ENCODE peak calls at places on chromosomes 2 and 18, in four cellular contexts. B is IMR-90, U is A549, V is K562. L is an unnamed sample.

GRCh38 chr2:24110660-24111303 is 12.4 kb downstream of the PFN4 start:
- DNase-seq in U (peak; percentile 27), V (peak; percentile 49), B (no peak), L (no peak)

GRCh38 chr2:237600205-237600846 is 9.8 kb upstream of the RAB17 start:
- DNase-seq in V (no peak), B (peak; percentile 71), U (no peak), L (no peak)

GRCh38 chr2:142100139-142100873 is 30.5 kb downstream of the LRP1B start:
- DNase-seq in V (no peak), U (no peak), B (no peak), L (no peak)

GRCh38 chr18:59665057-59666007 is 31.9 kb downstream of the CCBE1 start:
- DNase-seq in V (no peak), B (peak; percentile 57), U (no peak), L (no peak)

GRCh38 chr2:46493971-46494250 is 14.5 kb downstream of the TMEM247 start:
- DNase-seq in B (no peak), U (no peak), V (no peak), L (no peak)

GRCh38 chr2:189225032-189225431 is 45.5 kb upstream of the COL5A2 start:
- DNase-seq in V (no peak), U (no peak), B (no peak), L (no peak)

GRCh38 chr2:238955648-238956531 is 108.0 kb downstream of the TWIST2 start:
- DNase-seq in B (peak; percentile 67), U (no peak), V (no peak), L (no peak)

GRCh38 chr2:100606740-100607343 is 44.0 kb downstream of the PDCL3 start:
- DNase-seq in V (peak; percentile 48), U (peak; percentile 61), B (peak; percentile 46), L (no peak)

GRCh38 chr2:9018534-9018933 is 15.1 kb upstream of the MBOAT2 start:
- DNase-seq in V (no peak), U (no peak), B (no peak), L (no peak)

GRCh38 chr18:55150001-55150400 is 190.7 kb upstream of the CCDC68 start:
- DNase-seq in V (no peak), B (no peak), U (no peak), L (no peak)

GRCh38 chr18:46622451-46622850 is 34.6 kb downstream of the LOXHD1 start:
- DNase-seq in U (no peak), V (no peak), B (no peak), L (no peak)

GRCh38 chr2:130187268-130187667 is 5.2 kb downstream of the MZT2B start:
- DNase-seq in B (no peak), V (no peak), U (no peak), L (no peak)

GRCh38 chr2:137000790-137001189 is 235.4 kb downstream of the THSD7B start:
- DNase-seq in V (no peak), B (no peak), U (no peak), L (no peak)

GRCh38 chr18:9336827-9337226 is 2.3 kb downstream of the TWSG1 start:
- DNase-seq in B (no peak), V (no peak), U (no peak), L (no peak)

GRCh38 chr18:9683418-9684396 is 24.4 kb upstream of the RAB31 start:
- DNase-seq in V (peak; percentile 91), U (peak; percentile 83), B (peak; percentile 70), L (no peak)

GRCh38 chr2:200065477-200065876 is 110.1 kb downstream of the MAIP1 start:
- DNase-seq in U (no peak), B (peak; percentile 35), V (no peak), L (no peak)

GRCh38 chr2:232419245-232420072 is 12.8 kb downstream of the ALPG start:
- DNase-seq in U (no peak), B (no peak), V (no peak), L (no peak)

GRCh38 chr2:229445501-229446294 is 174.6 kb upstream of the PID1 start:
- DNase-seq in B (peak; percentile 16), V (no peak), U (peak; percentile 13), L (no peak)

GRCh38 chr2:141565597-141565996 is 565.2 kb downstream of the LRP1B start:
- DNase-seq in B (no peak), U (no peak), V (no peak), L (no peak)

GRCh38 chr2:4358855-4359254 is 655.5 kb downstream of the DCDC2C start:
- DNase-seq in B (no peak), V (no peak), U (no peak), L (no peak)

GRCh38 chr2:25042321-25043240 is 705 bp downstream of the EFR3B start:
- DNase-seq in U (peak; percentile 32), B (peak; percentile 10), V (peak; percentile 8), L (no peak)

GRCh38 chr2:232988444-232988843 is 24.6 kb downstream of the NGEF start:
- DNase-seq in B (peak; percentile 97), U (peak; percentile 98), V (peak; percentile 18), L (no peak)

GRCh38 chr2:209473930-209474419 is 50.1 kb downstream of the MAP2 start:
- DNase-seq in U (peak; percentile 77), B (peak; percentile 88), V (no peak), L (no peak)

GRCh38 chr2:120907822-120908221 is 172.2 kb downstream of the GLI2 start:
- DNase-seq in V (no peak), B (no peak), U (peak; percentile 53), L (no peak)

GRCh38 chr2:144331652-144332355 is 188.1 kb downstream of the ZEB2 start:
- DNase-seq in V (no peak), B (no peak), U (no peak), L (no peak)

GRCh38 chr2:181944164-181944913 is 41.3 kb upstream of the PPP1R1C start:
- DNase-seq in V (no peak), U (no peak), B (no peak), L (no peak)

GRCh38 chr18:9737814-9738160 is 29.7 kb downstream of the RAB31 start:
- DNase-seq in B (no peak), V (peak; percentile 25), U (no peak), L (no peak)

GRCh38 chr2:101151859-101152194 is 645 bp upstream of the TBC1D8 start:
- DNase-seq in U (no peak), B (no peak), V (no peak), L (no peak)

GRCh38 chr18:79380816-79381806 is 14.6 kb upstream of the NFATC1 start:
- DNase-seq in V (peak; percentile 62), U (peak; percentile 29), B (peak; percentile 29), L (no peak)

GRCh38 chr2:25342372-25343186 is 854 bp upstream of the DNMT3A start:
- DNase-seq in U (peak; percentile 84), V (peak; percentile 76), B (peak; percentile 82), L (no peak)

GRCh38 chr2:205563646-205564045 is 118.7 kb upstream of the NRP2 start:
- DNase-seq in V (peak; percentile 33), U (peak; percentile 37), B (no peak), L (no peak)

GRCh38 chr2:46375566-46376125 is 78.4 kb downstream of the EPAS1 start:
- DNase-seq in V (no peak), B (no peak), U (no peak), L (no peak)

GRCh38 chr18:12891561-12891960 is 7.5 kb upstream of the PTPN2 start:
- DNase-seq in V (no peak), B (no peak), U (no peak), L (no peak)

GRCh38 chr2:156157670-156158069 is 174.9 kb downstream of the NR4A2 start:
- DNase-seq in U (no peak), B (no peak), V (no peak), L (no peak)

GRCh38 chr18:32093106-32093511 is 1.4 kb downstream of the RNF138 start:
- DNase-seq in V (peak; percentile 69), B (peak; percentile 58), U (peak; percentile 18), L (no peak)

DNA sequence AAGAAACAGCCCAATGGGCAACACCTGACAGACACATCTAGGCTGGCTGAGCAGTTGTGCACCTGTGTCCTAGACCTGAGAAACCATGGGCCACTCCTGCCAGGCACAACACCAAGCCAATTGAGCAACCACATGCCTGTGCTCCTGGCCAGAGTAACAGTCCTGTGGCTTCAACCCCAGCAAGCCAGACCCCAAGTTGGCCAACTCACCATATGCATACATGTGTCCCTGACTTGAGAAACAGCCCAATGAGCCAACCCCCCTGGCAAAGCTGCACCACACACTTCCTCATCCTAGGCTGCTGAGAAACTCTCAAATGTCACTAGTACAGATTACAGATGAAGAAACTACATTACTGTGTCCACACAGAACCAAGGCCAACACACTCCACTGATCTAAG is 36.6 kb downstream of the USP34 start:
- DNase-seq in U (no peak), V (no peak), B (no peak), L (no peak)
- TF ChIP-seq RCOR1 in U (no peak), V (no peak), B (no peak), L (no peak)

DNA sequence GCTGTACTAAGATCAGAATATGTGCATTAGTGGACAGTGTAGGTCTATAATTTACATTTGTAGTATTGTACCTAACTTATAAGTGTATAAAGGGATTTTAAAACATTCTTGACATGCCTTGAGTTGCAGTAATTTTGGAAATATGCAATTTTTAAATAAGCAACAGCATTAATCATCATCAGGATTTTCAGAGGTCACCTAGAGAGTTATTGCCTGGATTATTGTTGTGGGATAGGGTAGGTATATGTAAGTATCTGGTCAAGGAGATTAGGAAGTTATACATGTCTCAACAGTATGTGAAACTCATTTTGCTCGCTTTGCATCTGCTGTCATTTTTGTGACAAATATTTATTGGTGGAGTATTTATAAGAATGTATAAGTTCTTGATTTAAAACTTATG is 184.2 kb downstream of the WDR7 start:
- DNase-seq in V (no peak), B (no peak), U (no peak), L (no peak)
- TF ChIP-seq RCOR1 in V (no peak), B (no peak), U (no peak), L (no peak)

GRCh38 chr2:47618272-47618552 is 164.7 kb upstream of the MSH6 start:
- DNase-seq in V (no peak), B (no peak), U (no peak), L (no peak)

GRCh38 chr2:47620717-47621437 is 162.1 kb upstream of the MSH6 start:
- DNase-seq in B (no peak), V (no peak), U (no peak), L (no peak)

GRCh38 chr2:47617523-47618271 is 165.2 kb upstream of the MSH6 start:
- DNase-seq in U (no peak), B (no peak), V (no peak), L (no peak)

GRCh38 chr2:47617028-47617427 is 165.9 kb upstream of the MSH6 start:
- DNase-seq in U (no peak), B (no peak), V (no peak), L (no peak)

GRCh38 chr2:47616506-47616905 is 166.4 kb upstream of the MSH6 start:
- DNase-seq in U (no peak), V (no peak), B (no peak), L (no peak)
- TF ChIP-seq RCOR1 in U (no peak), V (no peak), B (no peak), L (no peak)

GRCh38 chr2:10305254-10305635 is 2.5 kb downstream of the HPCAL1 start:
- DNase-seq in B (no peak), U (no peak), V (no peak), L (no peak)

GRCh38 chr2:10302479-10303173 is at the start of gene HPCAL1:
- DNase-seq in U (peak; percentile 93), B (peak; percentile 70), V (peak; percentile 94), L (peak; percentile 40)

GRCh38 chr2:10303174-10303633 is 500 bp downstream of the HPCAL1 start:
- DNase-seq in B (no peak), V (no peak), U (no peak), L (no peak)

GRCh38 chr2:10304458-10305253 is 2.0 kb downstream of the HPCAL1 start:
- DNase-seq in B (no peak), U (no peak), V (no peak), L (no peak)

GRCh38 chr2:10303634-10304378 is 1.1 kb downstream of the HPCAL1 start:
- DNase-seq in B (peak; percentile 56), U (peak; percentile 31), V (peak; percentile 57), L (no peak)
- TF ChIP-seq RCOR1 in B (no peak), U (no peak), V (no peak), L (no peak)

GRCh38 chr2:161063074-161063945 is 96.9 kb upstream of the TANK start:
- DNase-seq in V (peak; percentile 70), B (peak; percentile 86), U (peak; percentile 74), L (peak; percentile 51)
- TF ChIP-seq RCOR1 in V (no peak), B (no peak), U (no peak), L (no peak)

L was measured in GM12878.